ENCODE peak calls at places on chromosomes 12 and 14, in six cellular contexts. Z is glomerular endothelial cell, D is tibial nerve, T is type B pancreatic cell, S is ecto neural progenitor cell, I is left kidney. Y is an unnamed sample.

GRCh38 chr12:98587084-98587483 is 6.4 kb upstream of the SLC25A3 start:
- DNase-seq in Z (no peak), D (no peak), T (no peak), S (no peak), I (no peak), Y (no peak)

GRCh38 chr14:32679927-32680612 is 258.6 kb upstream of the NPAS3 start:
- DNase-seq in Z (no peak), D (no peak), T (no peak), S (no peak), I (no peak), Y (no peak)

GRCh38 chr14:26290007-26290530 is 307.8 kb downstream of the NOVA1 start:
- DNase-seq in Z (no peak), D (no peak), T (no peak), S (no peak), I (no peak), Y (no peak)

GRCh38 chr12:131311764-131312163 is 358.1 kb downstream of the ADGRD1 start:
- DNase-seq in Z (no peak), D (no peak), T (no peak), S (no peak), I (peak; percentile 33), Y (peak; percentile 62)

GRCh38 chr12:8648598-8649205 is 13.9 kb downstream of the MFAP5 start:
- DNase-seq in Z (no peak), D (no peak), T (no peak), S (no peak), I (no peak), Y (no peak)

GRCh38 chr14:57889245-57889644 is 23.4 kb upstream of the SLC35F4 start:
- DNase-seq in Z (no peak), D (no peak), T (no peak), S (no peak), I (no peak), Y (no peak)

GRCh38 chr12:22866406-22866805 is 241.4 kb downstream of the ETNK1 start:
- DNase-seq in Z (no peak), D (no peak), T (no peak), S (no peak), I (no peak), Y (no peak)

GRCh38 chr14:58598028-58598850 is 39.5 kb upstream of the DACT1 start:
- DNase-seq in Z (no peak), D (no peak), T (no peak), S (no peak), I (no peak), Y (peak; percentile 55)

GRCh38 chr12:113961921-113962710 is 4.0 kb downstream of the RBM19 start:
- DNase-seq in Z (no peak), D (no peak), T (no peak), S (no peak), I (peak; percentile 38), Y (no peak)

GRCh38 chr14:59424707-59425106 is 40.5 kb downstream of the GPR135 start:
- DNase-seq in Z (no peak), D (peak; percentile 42), T (no peak), S (no peak), I (peak; percentile 70), Y (no peak)

GRCh38 chr14:63896278-63896720 is 43.5 kb downstream of the SYNE2 start:
- DNase-seq in Z (peak; percentile 96), D (peak; percentile 32), T (no peak), S (no peak), I (peak; percentile 72), Y (no peak)

GRCh38 chr14:66085662-66086061 is 400.5 kb upstream of the CCDC196 start:
- DNase-seq in Z (no peak), D (no peak), T (no peak), S (no peak), I (no peak), Y (no peak)

GRCh38 chr14:79229383-79229875 is 981.9 kb downstream of the DIO2 start:
- DNase-seq in Z (no peak), D (no peak), T (no peak), S (no peak), I (peak; percentile 42), Y (no peak)

GRCh38 chr12:119176267-119177055 is 2.3 kb upstream of the HSPB8 start:
- DNase-seq in Z (no peak), D (peak; percentile 72), T (no peak), S (peak; percentile 58), I (peak; percentile 82), Y (peak; percentile 97)

Y was measured in esophagus muscularis mucosa.